ENCODE peak calls at places on chromosome 22, in nine cellular contexts. One of them, this sample, is unnamed.

GRCh38 chr22:47107431-47107830 is 345.0 kb downstream of the TBC1D22A start:
- DNase-seq in effector CD4-positive, alpha-beta T cell: no peak
- DNase-seq in epithelial cell of esophagus: peak; percentile 83
- DNase-seq in NCI-H2081 treated with DMSO at 0.1 percent for 48 hours: no peak
- DNase-seq in M059J: peak; percentile 69
- DNase-seq in HFF-Myc: peak; percentile 21
- DNase-seq in stimulated activated CD8-positive, alpha-beta memory T cell treated with anti-CD3 and anti-CD28 coated beads, Interleukin-15, amount 100 ng/mL, for 1 hour: no peak
- DNase-seq in activated naive CD4-positive, alpha-beta T cell treated with anti-CD3 and anti-CD28 coated beads, Interleukin-2, amount 50 U/mL, for 16 hours: no peak
- DNase-seq in dorsolateral prefrontal cortex: no peak
- DNase-seq in this sample: no peak

GRCh38 chr22:33909075-33909458 is 11.2 kb downstream of the LARGE1 start:
- DNase-seq in dorsolateral prefrontal cortex: no peak
- DNase-seq in effector CD4-positive, alpha-beta T cell: no peak
- DNase-seq in epithelial cell of esophagus: no peak
- DNase-seq in activated naive CD4-positive, alpha-beta T cell treated with anti-CD3 and anti-CD28 coated beads, Interleukin-2, amount 50 U/mL, for 16 hours: no peak
- DNase-seq in stimulated activated CD8-positive, alpha-beta memory T cell treated with anti-CD3 and anti-CD28 coated beads, Interleukin-15, amount 100 ng/mL, for 1 hour: no peak
- DNase-seq in M059J: peak; percentile 21
- DNase-seq in NCI-H2081 treated with DMSO at 0.1 percent for 48 hours: no peak
- DNase-seq in HFF-Myc: no peak
- DNase-seq in this sample: no peak

GRCh38 chr22:50209893-50210292 is 9.1 kb downstream of the SELENOO start:
- DNase-seq in activated naive CD4-positive, alpha-beta T cell treated with anti-CD3 and anti-CD28 coated beads, Interleukin-2, amount 50 U/mL, for 16 hours: peak; percentile 70
- DNase-seq in NCI-H2081 treated with DMSO at 0.1 percent for 48 hours: no peak
- DNase-seq in effector CD4-positive, alpha-beta T cell: peak; percentile 71
- DNase-seq in dorsolateral prefrontal cortex: peak; percentile 76
- DNase-seq in stimulated activated CD8-positive, alpha-beta memory T cell treated with anti-CD3 and anti-CD28 coated beads, Interleukin-15, amount 100 ng/mL, for 1 hour: peak; percentile 33
- DNase-seq in HFF-Myc: peak; percentile 36
- DNase-seq in epithelial cell of esophagus: peak; percentile 65
- DNase-seq in M059J: peak; percentile 48
- DNase-seq in this sample: peak; percentile 97

GRCh38 chr22:17706451-17706900 is 67.8 kb downstream of the BID start:
- DNase-seq in NCI-H2081 treated with DMSO at 0.1 percent for 48 hours: no peak
- DNase-seq in stimulated activated CD8-positive, alpha-beta memory T cell treated with anti-CD3 and anti-CD28 coated beads, Interleukin-15, amount 100 ng/mL, for 1 hour: no peak
- DNase-seq in M059J: peak; percentile 95
- DNase-seq in activated naive CD4-positive, alpha-beta T cell treated with anti-CD3 and anti-CD28 coated beads, Interleukin-2, amount 50 U/mL, for 16 hours: peak; percentile 42
- DNase-seq in epithelial cell of esophagus: peak; percentile 93
- DNase-seq in effector CD4-positive, alpha-beta T cell: no peak
- DNase-seq in HFF-Myc: peak; percentile 81
- DNase-seq in dorsolateral prefrontal cortex: no peak
- DNase-seq in this sample: peak; percentile 36

GRCh38 chr22:35708453-35708852 is 9.2 kb upstream of the APOL5 start:
- DNase-seq in effector CD4-positive, alpha-beta T cell: no peak
- DNase-seq in stimulated activated CD8-positive, alpha-beta memory T cell treated with anti-CD3 and anti-CD28 coated beads, Interleukin-15, amount 100 ng/mL, for 1 hour: no peak
- DNase-seq in M059J: no peak
- DNase-seq in dorsolateral prefrontal cortex: no peak
- DNase-seq in activated naive CD4-positive, alpha-beta T cell treated with anti-CD3 and anti-CD28 coated beads, Interleukin-2, amount 50 U/mL, for 16 hours: no peak
- DNase-seq in HFF-Myc: no peak
- DNase-seq in NCI-H2081 treated with DMSO at 0.1 percent for 48 hours: no peak
- DNase-seq in epithelial cell of esophagus: no peak
- DNase-seq in this sample: no peak

GRCh38 chr22:38871360-38872171 is 450 bp downstream of the CBX6 start:
- DNase-seq in HFF-Myc: no peak
- DNase-seq in stimulated activated CD8-positive, alpha-beta memory T cell treated with anti-CD3 and anti-CD28 coated beads, Interleukin-15, amount 100 ng/mL, for 1 hour: no peak
- DNase-seq in epithelial cell of esophagus: no peak
- DNase-seq in dorsolateral prefrontal cortex: no peak
- DNase-seq in M059J: peak; percentile 26
- DNase-seq in activated naive CD4-positive, alpha-beta T cell treated with anti-CD3 and anti-CD28 coated beads, Interleukin-2, amount 50 U/mL, for 16 hours: peak; percentile 50
- DNase-seq in NCI-H2081 treated with DMSO at 0.1 percent for 48 hours: no peak
- DNase-seq in effector CD4-positive, alpha-beta T cell: no peak
- DNase-seq in this sample: no peak

GRCh38 chr22:26477341-26477731 is 6.2 kb downstream of the HPS4 start:
- DNase-seq in HFF-Myc: no peak
- DNase-seq in effector CD4-positive, alpha-beta T cell: no peak
- DNase-seq in epithelial cell of esophagus: no peak
- DNase-seq in dorsolateral prefrontal cortex: no peak
- DNase-seq in NCI-H2081 treated with DMSO at 0.1 percent for 48 hours: no peak
- DNase-seq in stimulated activated CD8-positive, alpha-beta memory T cell treated with anti-CD3 and anti-CD28 coated beads, Interleukin-15, amount 100 ng/mL, for 1 hour: no peak
- DNase-seq in activated naive CD4-positive, alpha-beta T cell treated with anti-CD3 and anti-CD28 coated beads, Interleukin-2, amount 50 U/mL, for 16 hours: no peak
- DNase-seq in M059J: no peak
- DNase-seq in this sample: no peak

GRCh38 chr22:31659246-31659645 is 2.8 kb downstream of the PISD start:
- DNase-seq in activated naive CD4-positive, alpha-beta T cell treated with anti-CD3 and anti-CD28 coated beads, Interleukin-2, amount 50 U/mL, for 16 hours: no peak
- DNase-seq in HFF-Myc: no peak
- DNase-seq in effector CD4-positive, alpha-beta T cell: no peak
- DNase-seq in epithelial cell of esophagus: peak; percentile 79
- DNase-seq in M059J: peak; percentile 59
- DNase-seq in dorsolateral prefrontal cortex: no peak
- DNase-seq in stimulated activated CD8-positive, alpha-beta memory T cell treated with anti-CD3 and anti-CD28 coated beads, Interleukin-15, amount 100 ng/mL, for 1 hour: no peak
- DNase-seq in NCI-H2081 treated with DMSO at 0.1 percent for 48 hours: no peak
- DNase-seq in this sample: no peak

GRCh38 chr22:50008151-50009040 is 4.2 kb downstream of the IL17REL start:
- DNase-seq in HFF-Myc: no peak
- DNase-seq in NCI-H2081 treated with DMSO at 0.1 percent for 48 hours: peak; percentile 35
- DNase-seq in effector CD4-positive, alpha-beta T cell: no peak
- DNase-seq in M059J: no peak
- DNase-seq in activated naive CD4-positive, alpha-beta T cell treated with anti-CD3 and anti-CD28 coated beads, Interleukin-2, amount 50 U/mL, for 16 hours: no peak
- DNase-seq in epithelial cell of esophagus: no peak
- DNase-seq in dorsolateral prefrontal cortex: peak; percentile 24
- DNase-seq in stimulated activated CD8-positive, alpha-beta memory T cell treated with anti-CD3 and anti-CD28 coated beads, Interleukin-15, amount 100 ng/mL, for 1 hour: no peak
- DNase-seq in this sample: no peak

GRCh38 chr22:32103648-32104326 is 55.3 kb downstream of the C22orf42 start:
- DNase-seq in M059J: no peak
- DNase-seq in stimulated activated CD8-positive, alpha-beta memory T cell treated with anti-CD3 and anti-CD28 coated beads, Interleukin-15, amount 100 ng/mL, for 1 hour: no peak
- DNase-seq in NCI-H2081 treated with DMSO at 0.1 percent for 48 hours: no peak
- DNase-seq in activated naive CD4-positive, alpha-beta T cell treated with anti-CD3 and anti-CD28 coated beads, Interleukin-2, amount 50 U/mL, for 16 hours: no peak
- DNase-seq in effector CD4-positive, alpha-beta T cell: no peak
- DNase-seq in epithelial cell of esophagus: peak; percentile 39
- DNase-seq in HFF-Myc: peak; percentile 0
- DNase-seq in dorsolateral prefrontal cortex: no peak
- DNase-seq in this sample: no peak

GRCh38 chr22:27930246-27931060 is 11.4 kb upstream of the PITPNB start:
- DNase-seq in activated naive CD4-positive, alpha-beta T cell treated with anti-CD3 and anti-CD28 coated beads, Interleukin-2, amount 50 U/mL, for 16 hours: no peak
- DNase-seq in NCI-H2081 treated with DMSO at 0.1 percent for 48 hours: no peak
- DNase-seq in epithelial cell of esophagus: peak; percentile 96
- DNase-seq in dorsolateral prefrontal cortex: no peak
- DNase-seq in stimulated activated CD8-positive, alpha-beta memory T cell treated with anti-CD3 and anti-CD28 coated beads, Interleukin-15, amount 100 ng/mL, for 1 hour: no peak
- DNase-seq in M059J: no peak
- DNase-seq in effector CD4-positive, alpha-beta T cell: no peak
- DNase-seq in HFF-Myc: no peak
- DNase-seq in this sample: no peak

GRCh38 chr22:47034905-47035419 is 272.5 kb downstream of the TBC1D22A start:
- DNase-seq in stimulated activated CD8-positive, alpha-beta memory T cell treated with anti-CD3 and anti-CD28 coated beads, Interleukin-15, amount 100 ng/mL, for 1 hour: no peak
- DNase-seq in epithelial cell of esophagus: no peak
- DNase-seq in activated naive CD4-positive, alpha-beta T cell treated with anti-CD3 and anti-CD28 coated beads, Interleukin-2, amount 50 U/mL, for 16 hours: no peak
- DNase-seq in NCI-H2081 treated with DMSO at 0.1 percent for 48 hours: no peak
- DNase-seq in dorsolateral prefrontal cortex: no peak
- DNase-seq in HFF-Myc: no peak
- DNase-seq in effector CD4-positive, alpha-beta T cell: no peak
- DNase-seq in M059J: no peak
- DNase-seq in this sample: no peak

GRCh38 chr22:43275545-43275981 is 67.6 kb downstream of the SCUBE1 start:
- DNase-seq in NCI-H2081 treated with DMSO at 0.1 percent for 48 hours: no peak
- DNase-seq in M059J: peak; percentile 87
- DNase-seq in activated naive CD4-positive, alpha-beta T cell treated with anti-CD3 and anti-CD28 coated beads, Interleukin-2, amount 50 U/mL, for 16 hours: no peak
- DNase-seq in HFF-Myc: no peak
- DNase-seq in dorsolateral prefrontal cortex: no peak
- DNase-seq in stimulated activated CD8-positive, alpha-beta memory T cell treated with anti-CD3 and anti-CD28 coated beads, Interleukin-15, amount 100 ng/mL, for 1 hour: no peak
- DNase-seq in effector CD4-positive, alpha-beta T cell: no peak
- DNase-seq in epithelial cell of esophagus: peak; percentile 90
- DNase-seq in this sample: no peak

GRCh38 chr22:22712666-22713365 is 68.4 kb downstream of the GGTLC2 start:
- DNase-seq in stimulated activated CD8-positive, alpha-beta memory T cell treated with anti-CD3 and anti-CD28 coated beads, Interleukin-15, amount 100 ng/mL, for 1 hour: no peak
- DNase-seq in effector CD4-positive, alpha-beta T cell: no peak
- DNase-seq in HFF-Myc: no peak
- DNase-seq in M059J: no peak
- DNase-seq in dorsolateral prefrontal cortex: no peak
- DNase-seq in epithelial cell of esophagus: no peak
- DNase-seq in NCI-H2081 treated with DMSO at 0.1 percent for 48 hours: no peak
- DNase-seq in activated naive CD4-positive, alpha-beta T cell treated with anti-CD3 and anti-CD28 coated beads, Interleukin-2, amount 50 U/mL, for 16 hours: no peak
- DNase-seq in this sample: no peak

GRCh38 chr22:49853981-49854791 is 542 bp downstream of the ZBED4 start:
- DNase-seq in activated naive CD4-positive, alpha-beta T cell treated with anti-CD3 and anti-CD28 coated beads, Interleukin-2, amount 50 U/mL, for 16 hours: no peak
- DNase-seq in stimulated activated CD8-positive, alpha-beta memory T cell treated with anti-CD3 and anti-CD28 coated beads, Interleukin-15, amount 100 ng/mL, for 1 hour: no peak
- DNase-seq in M059J: peak; percentile 24
- DNase-seq in HFF-Myc: no peak
- DNase-seq in dorsolateral prefrontal cortex: no peak
- DNase-seq in effector CD4-positive, alpha-beta T cell: no peak
- DNase-seq in epithelial cell of esophagus: peak; percentile 35
- DNase-seq in NCI-H2081 treated with DMSO at 0.1 percent for 48 hours: no peak
- DNase-seq in this sample: no peak

GRCh38 chr22:17919276-17920144 is 104.9 kb downstream of the MICAL3 start:
- DNase-seq in M059J: no peak
- DNase-seq in activated naive CD4-positive, alpha-beta T cell treated with anti-CD3 and anti-CD28 coated beads, Interleukin-2, amount 50 U/mL, for 16 hours: no peak
- DNase-seq in epithelial cell of esophagus: no peak
- DNase-seq in stimulated activated CD8-positive, alpha-beta memory T cell treated with anti-CD3 and anti-CD28 coated beads, Interleukin-15, amount 100 ng/mL, for 1 hour: no peak
- DNase-seq in NCI-H2081 treated with DMSO at 0.1 percent for 48 hours: no peak
- DNase-seq in effector CD4-positive, alpha-beta T cell: no peak
- DNase-seq in HFF-Myc: no peak
- DNase-seq in dorsolateral prefrontal cortex: no peak
- DNase-seq in this sample: no peak

GRCh38 chr22:42651134-42651533 is 1.9 kb upstream of the CYB5R3 start:
- DNase-seq in effector CD4-positive, alpha-beta T cell: no peak
- DNase-seq in HFF-Myc: no peak
- DNase-seq in stimulated activated CD8-positive, alpha-beta memory T cell treated with anti-CD3 and anti-CD28 coated beads, Interleukin-15, amount 100 ng/mL, for 1 hour: no peak
- DNase-seq in NCI-H2081 treated with DMSO at 0.1 percent for 48 hours: no peak
- DNase-seq in epithelial cell of esophagus: peak; percentile 79
- DNase-seq in M059J: peak; percentile 62
- DNase-seq in activated naive CD4-positive, alpha-beta T cell treated with anti-CD3 and anti-CD28 coated beads, Interleukin-2, amount 50 U/mL, for 16 hours: no peak
- DNase-seq in dorsolateral prefrontal cortex: no peak
- DNase-seq in this sample: no peak

GRCh38 chr22:36925388-36926290 is 12.2 kb downstream of the CSF2RB start:
- DNase-seq in activated naive CD4-positive, alpha-beta T cell treated with anti-CD3 and anti-CD28 coated beads, Interleukin-2, amount 50 U/mL, for 16 hours: no peak
- DNase-seq in HFF-Myc: no peak
- DNase-seq in epithelial cell of esophagus: no peak
- DNase-seq in effector CD4-positive, alpha-beta T cell: no peak
- DNase-seq in stimulated activated CD8-positive, alpha-beta memory T cell treated with anti-CD3 and anti-CD28 coated beads, Interleukin-15, amount 100 ng/mL, for 1 hour: no peak
- DNase-seq in M059J: peak; percentile 85
- DNase-seq in NCI-H2081 treated with DMSO at 0.1 percent for 48 hours: no peak
- DNase-seq in dorsolateral prefrontal cortex: no peak
- DNase-seq in this sample: no peak

GRCh38 chr22:36334838-36335603 is 52.7 kb downstream of the MYH9 start:
- DNase-seq in dorsolateral prefrontal cortex: peak; percentile 83
- DNase-seq in stimulated activated CD8-positive, alpha-beta memory T cell treated with anti-CD3 and anti-CD28 coated beads, Interleukin-15, amount 100 ng/mL, for 1 hour: no peak
- DNase-seq in M059J: peak; percentile 84
- DNase-seq in NCI-H2081 treated with DMSO at 0.1 percent for 48 hours: no peak
- DNase-seq in HFF-Myc: no peak
- DNase-seq in effector CD4-positive, alpha-beta T cell: peak; percentile 53
- DNase-seq in activated naive CD4-positive, alpha-beta T cell treated with anti-CD3 and anti-CD28 coated beads, Interleukin-2, amount 50 U/mL, for 16 hours: peak; percentile 43
- DNase-seq in epithelial cell of esophagus: peak; percentile 72
- DNase-seq in this sample: no peak

GRCh38 chr22:19344420-19344819 is 52.9 kb upstream of the CLTCL1 start:
- DNase-seq in stimulated activated CD8-positive, alpha-beta memory T cell treated with anti-CD3 and anti-CD28 coated beads, Interleukin-15, amount 100 ng/mL, for 1 hour: no peak
- DNase-seq in HFF-Myc: no peak
- DNase-seq in NCI-H2081 treated with DMSO at 0.1 percent for 48 hours: no peak
- DNase-seq in M059J: no peak
- DNase-seq in epithelial cell of esophagus: no peak
- DNase-seq in activated naive CD4-positive, alpha-beta T cell treated with anti-CD3 and anti-CD28 coated beads, Interleukin-2, amount 50 U/mL, for 16 hours: no peak
- DNase-seq in effector CD4-positive, alpha-beta T cell: no peak
- DNase-seq in dorsolateral prefrontal cortex: no peak
- DNase-seq in this sample: no peak

GRCh38 chr22:30127749-30128166 is 47.5 kb downstream of the HORMAD2 start:
- DNase-seq in epithelial cell of esophagus: no peak
- DNase-seq in NCI-H2081 treated with DMSO at 0.1 percent for 48 hours: no peak
- DNase-seq in activated naive CD4-positive, alpha-beta T cell treated with anti-CD3 and anti-CD28 coated beads, Interleukin-2, amount 50 U/mL, for 16 hours: no peak
- DNase-seq in dorsolateral prefrontal cortex: no peak
- DNase-seq in HFF-Myc: no peak
- DNase-seq in M059J: peak; percentile 22
- DNase-seq in stimulated activated CD8-positive, alpha-beta memory T cell treated with anti-CD3 and anti-CD28 coated beads, Interleukin-15, amount 100 ng/mL, for 1 hour: no peak
- DNase-seq in effector CD4-positive, alpha-beta T cell: no peak
- DNase-seq in this sample: no peak

GRCh38 chr22:36160499-36160942 is at the start of gene APOL3:
- DNase-seq in effector CD4-positive, alpha-beta T cell: peak; percentile 19
- DNase-seq in HFF-Myc: no peak
- DNase-seq in stimulated activated CD8-positive, alpha-beta memory T cell treated with anti-CD3 and anti-CD28 coated beads, Interleukin-15, amount 100 ng/mL, for 1 hour: no peak
- DNase-seq in M059J: peak; percentile 40
- DNase-seq in activated naive CD4-positive, alpha-beta T cell treated with anti-CD3 and anti-CD28 coated beads, Interleukin-2, amount 50 U/mL, for 16 hours: peak; percentile 31
- DNase-seq in dorsolateral prefrontal cortex: no peak
- DNase-seq in epithelial cell of esophagus: peak; percentile 41
- DNase-seq in NCI-H2081 treated with DMSO at 0.1 percent for 48 hours: no peak
- DNase-seq in this sample: no peak